ENCODE peak calls at places on chromosome 15, in ten cellular contexts. V is tibial artery; F is activated T-helper 9 cell treated with anti-CD3 and anti-CD28 coated beads, Interleukin-2, amount 50 U/mL, for 16 hours; Q is T-helper 17 cell; G is activated CD8-positive, alpha-beta memory T cell treated with anti-CD3 and anti-CD28 coated beads, Interleukin-2, amount 50 U/mL, for 48 hours; Z is HTR-8/SVneo; K is activated naive CD4-positive, alpha-beta T cell treated with anti-CD3 and anti-CD28 coated beads, Interleukin-2, amount 10 ng/mL, durations not matched to agents 7 days and 5 days; A is sciatic nerve; O is GM13977; M is HS-5. W is an unnamed sample.
A peak's percentile ranks its signal among the peaks of the same experiment; 100 is the strongest.

GRCh38 chr15:79673416-79674123 is 223.2 kb downstream of the MTHFS start:
- DNase-seq in K (no peak), F (no peak), O (peak; percentile 54), G (no peak), Q (no peak), V (no peak), Z (peak; percentile 35), M (peak; percentile 56), A (no peak), W (peak; percentile 75)

GRCh38 chr15:71043373-71043772 is 71.9 kb upstream of the THSD4 start:
- DNase-seq in K (no peak), M (no peak), F (no peak), O (no peak), G (no peak), V (no peak), A (no peak), Q (no peak), Z (peak; percentile 47), W (peak; percentile 64)

GRCh38 chr15:56475351-56475750 is 10.4 kb upstream of the MNS1 start:
- DNase-seq in O (no peak), M (no peak), K (no peak), Q (no peak), A (no peak), G (no peak), Z (no peak), V (no peak), F (no peak), W (no peak)

GRCh38 chr15:70690012-70690411 is 73.3 kb downstream of the UACA start:
- DNase-seq in O (no peak), Q (no peak), A (no peak), K (no peak), G (no peak), Z (no peak), V (no peak), M (no peak), F (no peak), W (no peak)

GRCh38 chr15:69732133-69732532 is 279.5 kb downstream of the RPLP1 start:
- DNase-seq in G (no peak), M (no peak), K (no peak), V (no peak), F (no peak), A (no peak), O (no peak), Z (no peak), Q (no peak), W (no peak)

GRCh38 chr15:100254694-100255093 is 87.1 kb downstream of the ADAMTS17 start:
- DNase-seq in V (no peak), G (peak; percentile 6), O (no peak), Z (no peak), M (no peak), F (no peak), K (no peak), A (no peak), Q (no peak), W (no peak)

GRCh38 chr15:72117448-72117697 is 577 bp downstream of the MYO9A start:
- DNase-seq in G (peak; percentile 89), O (peak; percentile 82), Q (peak; percentile 65), M (no peak), K (peak; percentile 81), Z (peak; percentile 78), F (peak; percentile 54), A (no peak), V (peak; percentile 80), W (peak; percentile 79)

GRCh38 chr15:79430901-79431635 is 1.1 kb upstream of the MINAR1 start:
- DNase-seq in Q (no peak), M (no peak), G (no peak), V (no peak), O (no peak), Z (no peak), A (no peak), F (no peak), K (no peak), W (no peak)

GRCh38 chr15:50134524-50135024 is 15.5 kb upstream of the ATP8B4 start:
- DNase-seq in Q (no peak), F (no peak), M (peak; percentile 53), Z (no peak), O (peak; percentile 10), K (no peak), V (no peak), G (no peak), A (no peak), W (peak; percentile 95)

W was measured in M059J.